ENCODE peak calls at places on chromosomes 13 and 19, in five cellular contexts. R is A549, C is heart left ventricle, J is tibial nerve, X is uterus. Z is an unnamed sample.

GRCh38 chr19:6602729-6603114 is 11.8 kb upstream of the CD70 start:
- DNase-seq in C (no peak), J (no peak), X (no peak), R (no peak), Z (no peak)

GRCh38 chr19:31553844-31554215 is 204.6 kb upstream of the TSHZ3 start:
- DNase-seq in C (no peak), X (no peak), J (peak; percentile 76), R (no peak), Z (no peak)

GRCh38 chr19:1261512-1261862 is 7.6 kb upstream of the CIRBP start:
- DNase-seq in J (no peak), X (no peak), C (peak; percentile 40), R (no peak), Z (no peak)

GRCh38 chr13:44484562-44485164 is 91.5 kb downstream of the TSC22D1 start:
- DNase-seq in R (no peak), J (no peak), C (no peak), X (no peak), Z (no peak)

GRCh38 chr13:41610426-41610825 is 153.1 kb downstream of the RGCC start:
- DNase-seq in X (no peak), J (peak; percentile 20), R (no peak), C (peak; percentile 68), Z (no peak)

GRCh38 chr13:63540042-63540441 is 2124.4 kb upstream of the PCDH20 start:
- DNase-seq in R (no peak), J (no peak), X (no peak), C (no peak), Z (no peak)

GRCh38 chr19:10474962-10475451 is 28.1 kb downstream of the KEAP1 start:
- DNase-seq in R (no peak), C (no peak), J (no peak), X (no peak), Z (no peak)

GRCh38 chr19:56660381-56661105 is 11.0 kb downstream of the ZNF835 start:
- DNase-seq in C (peak; percentile 58), X (no peak), J (no peak), R (no peak), Z (peak; percentile 46)

GRCh38 chr19:35063940-35064818 is 22.7 kb downstream of the HPN start:
- DNase-seq in R (no peak), J (no peak), X (no peak), C (no peak), Z (peak; percentile 74)

GRCh38 chr13:108944760-108945159 is 315.3 kb downstream of the MYO16 start:
- DNase-seq in J (no peak), X (no peak), R (no peak), C (no peak), Z (no peak)

GRCh38 chr13:21014666-21015170 is 46.7 kb downstream of the LATS2 start:
- DNase-seq in X (no peak), R (no peak), J (no peak), C (peak; percentile 79), Z (no peak)

GRCh38 chr13:26785845-26786630 is 25.5 kb upstream of the GPR12 start:
- DNase-seq in J (no peak), X (no peak), R (no peak), C (peak; percentile 51), Z (no peak)

GRCh38 chr19:10751109-10751972 is 33.5 kb downstream of the DNM2 start:
- DNase-seq in C (no peak), R (no peak), X (no peak), J (no peak), Z (no peak)

GRCh38 chr13:106471957-106472543 is 63.4 kb downstream of the EFNB2 start:
- DNase-seq in J (no peak), C (peak; percentile 71), R (peak; percentile 71), X (peak; percentile 40), Z (peak; percentile 99)

GRCh38 chr13:102688306-102688973 is 6.4 kb downstream of the METTL21C start:
- DNase-seq in X (no peak), R (no peak), C (no peak), J (no peak), Z (no peak)

GRCh38 chr13:94967183-94968039 is 255.1 kb upstream of the SOX21 start:
- DNase-seq in C (no peak), J (no peak), R (peak; percentile 21), X (no peak), Z (peak; percentile 53)

GRCh38 chr13:49304356-49304755 is 56.6 kb downstream of the CDADC1 start:
- DNase-seq in R (no peak), J (no peak), C (no peak), X (no peak), Z (no peak)
- TF ChIP-seq POLR2A in R (no peak), J (no peak), C (no peak), X (no peak), Z (no peak)

GRCh38 chr13:36530861-36531590 is 98.7 kb downstream of the CCNA1 start:
- DNase-seq in J (no peak), C (no peak), R (no peak), X (no peak), Z (no peak)

GRCh38 chr13:36531746-36532486 is 99.6 kb downstream of the CCNA1 start:
- DNase-seq in J (no peak), C (no peak), X (no peak), R (no peak), Z (no peak)

GRCh38 chr13:36526897-36527296 is 94.6 kb downstream of the CCNA1 start:
- DNase-seq in C (no peak), R (no peak), X (no peak), J (no peak), Z (no peak)

GRCh38 chr13:36528105-36528504 is 95.8 kb downstream of the CCNA1 start:
- DNase-seq in C (no peak), R (no peak), J (no peak), X (no peak), Z (no peak)

DNA sequence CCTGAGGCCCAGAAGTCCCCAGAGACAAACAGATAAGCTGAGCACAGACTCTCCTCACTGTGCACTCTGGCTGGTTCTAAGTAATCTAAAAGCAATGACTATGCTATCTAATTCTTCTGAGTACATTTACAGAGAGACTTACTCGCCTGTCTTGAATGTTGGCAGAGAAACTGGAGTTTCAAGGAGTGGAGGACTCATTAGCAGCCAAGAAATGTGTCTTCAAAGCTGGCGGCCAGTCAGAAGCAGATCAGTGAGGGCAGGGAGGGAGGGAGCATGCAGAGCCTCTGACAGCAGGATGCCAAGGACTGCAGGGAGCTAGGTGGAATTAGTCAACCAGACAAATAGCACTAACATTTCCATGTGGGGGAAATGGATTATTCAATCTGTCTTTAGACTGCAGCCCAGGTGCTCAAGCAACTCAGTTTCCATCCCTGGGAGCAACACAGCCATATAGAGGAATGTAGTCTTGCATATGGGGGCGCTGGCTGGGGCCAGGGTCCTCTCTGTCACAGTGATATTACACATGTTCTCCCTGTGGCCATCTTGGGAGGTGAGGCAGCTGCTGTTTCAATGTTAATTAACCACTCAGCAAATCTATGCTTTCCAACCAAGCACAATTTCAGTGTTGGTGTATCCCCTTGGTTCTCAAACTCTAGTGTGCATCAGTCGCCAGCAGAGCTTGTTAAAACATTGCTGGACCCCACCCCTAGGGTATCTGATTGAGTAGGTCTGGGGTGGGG is 97.9 kb downstream of the CCNA1 start:
- DNase-seq in C (no peak), J (no peak), R (no peak), X (peak; percentile 28), Z (no peak)
- TF ChIP-seq POLR2A in C (no peak), J (no peak), R (no peak), X (no peak), Z (no peak)

GRCh38 chr19:17235618-17236413 is 9.8 kb downstream of the OCEL1 start:
- DNase-seq in X (peak; percentile 62), J (peak; percentile 54), R (no peak), C (peak; percentile 70), Z (no peak)
- TF ChIP-seq POLR2A in X (peak; percentile 13), J (no peak), R (peak; percentile 34), C (peak; percentile 21), Z (no peak)

DNA sequence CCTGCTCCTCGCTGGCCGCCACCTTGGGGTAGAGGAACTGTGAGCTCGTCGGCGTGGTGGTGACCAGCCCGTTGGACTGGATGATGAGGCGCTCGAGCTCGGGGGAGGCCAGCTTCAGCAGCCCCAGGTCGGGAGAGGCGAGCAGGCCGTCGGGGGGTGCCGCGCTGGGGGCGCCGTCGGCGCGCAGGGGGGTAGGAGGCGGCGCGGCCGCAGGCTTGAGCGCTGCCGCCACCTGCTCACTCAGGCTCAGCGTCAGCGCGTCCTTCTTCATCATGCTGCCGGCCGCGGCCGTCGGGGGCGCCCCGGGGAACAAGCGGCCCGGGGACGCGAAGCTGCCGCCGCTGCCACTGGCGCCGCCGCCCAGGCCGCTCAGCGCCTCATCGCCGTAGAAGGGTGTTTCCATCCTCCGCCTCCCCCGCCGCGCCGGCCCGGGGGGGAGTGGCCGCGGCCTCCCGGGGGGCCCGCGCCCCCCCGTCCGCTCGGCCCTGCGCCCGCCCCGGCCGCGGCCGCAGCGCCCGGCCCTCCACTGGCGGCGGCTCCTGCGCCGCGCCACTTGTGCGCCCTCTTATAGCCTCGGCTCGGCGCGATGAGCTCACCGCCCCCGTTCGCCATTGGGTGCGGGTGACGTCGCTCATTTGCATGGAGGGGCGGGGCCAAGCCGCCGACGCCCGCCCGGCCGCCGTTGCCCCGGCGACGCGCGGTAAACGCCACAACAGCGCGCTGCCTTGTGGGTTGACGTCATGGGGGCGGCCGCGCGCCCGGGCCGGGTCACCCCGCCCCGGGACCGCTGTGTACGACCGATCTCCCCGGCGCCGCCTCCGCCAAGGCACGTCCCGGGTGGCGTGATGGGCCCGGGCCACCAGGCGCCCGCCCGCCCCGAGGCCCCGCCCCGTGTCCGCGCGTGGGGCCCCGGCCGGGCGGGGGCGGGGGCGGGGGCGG is at the start of gene JUND:
- DNase-seq in J (peak; percentile 98), R (peak; percentile 62), X (peak; percentile 98), C (peak; percentile 99), Z (peak; percentile 95)
- TF ChIP-seq POLR2A in J (peak; percentile 100), R (peak; percentile 92), X (peak; percentile 100), C (peak; percentile 98), Z (peak; percentile 95)

DNA sequence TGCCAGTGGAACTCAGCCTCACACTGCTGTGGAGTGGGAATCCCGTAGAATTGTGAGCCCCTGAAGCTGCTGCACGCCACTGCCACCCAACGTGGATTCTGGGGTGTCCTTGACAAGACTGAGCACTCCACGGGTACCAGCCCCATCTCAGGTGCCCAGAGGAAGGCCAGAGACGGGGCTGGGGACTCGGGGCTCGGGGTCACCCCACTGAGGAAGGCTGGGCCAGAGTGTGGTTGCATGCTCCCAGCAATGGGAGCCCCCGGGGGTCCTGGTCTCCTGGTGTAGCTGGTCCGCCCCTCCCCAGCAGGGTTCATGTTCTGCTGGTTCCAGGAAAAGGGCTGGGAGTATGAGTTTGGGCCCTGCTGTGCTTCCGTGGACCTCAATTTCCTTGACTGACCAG is 15.2 kb downstream of the DAPK3 start:
- DNase-seq in C (no peak), R (no peak), X (no peak), J (no peak), Z (no peak)
- TF ChIP-seq POLR2A in C (no peak), R (no peak), X (no peak), J (no peak), Z (no peak)

Z was measured in H54.